ENCODE peak calls at places on chromosome 18, in five cellular contexts. D, L, G, A and C are unnamed samples.

GRCh38 chr18:48898521-48898920 is 52.2 kb downstream of the SMAD7 start:
- DNase-seq in D (no peak), L (no peak), G (no peak), A (no peak), C (no peak)

GRCh38 chr18:79200546-79201268 is 131.5 kb downstream of the ATP9B start:
- DNase-seq in D (no peak), L (no peak), G (peak; percentile 43), A (peak; percentile 34), C (no peak)

GRCh38 chr18:27120246-27120645 is 64.9 kb downstream of the CHST9 start:
- DNase-seq in D (no peak), L (no peak), G (no peak), A (no peak), C (no peak)

GRCh38 chr18:36850527-36851201 is 21.7 kb downstream of the KIAA1328 start:
- DNase-seq in D (no peak), L (no peak), G (no peak), A (no peak), C (peak; percentile 13)

GRCh38 chr18:36281941-36282340 is 15.6 kb upstream of the FHOD3 start:
- DNase-seq in D (no peak), L (no peak), G (no peak), A (no peak), C (no peak)

GRCh38 chr18:44130365-44130942 is 550.2 kb upstream of the SETBP1 start:
- DNase-seq in D (no peak), L (peak; percentile 9), G (no peak), A (no peak), C (peak; percentile 10)

GRCh38 chr18:181711-182110 is 23.4 kb downstream of the USP14 start:
- DNase-seq in D (no peak), L (peak; percentile 73), G (no peak), A (no peak), C (no peak)

GRCh38 chr18:55320399-55321255 is 267.4 kb downstream of the TCF4 start:
- DNase-seq in D (no peak), L (no peak), G (no peak), A (no peak), C (no peak)

GRCh38 chr18:22136395-22136794 is 33.0 kb upstream of the GATA6 start:
- DNase-seq in D (no peak), L (no peak), G (no peak), A (no peak), C (no peak)

GRCh38 chr18:8389391-8390340 is 219.6 kb upstream of the RAB12 start:
- DNase-seq in D (peak; percentile 72), L (peak; percentile 15), G (no peak), A (peak; percentile 61), C (peak; percentile 59)

GRCh38 chr18:79413025-79413424 is 17.3 kb downstream of the NFATC1 start:
- DNase-seq in D (peak; percentile 40), L (no peak), G (no peak), A (no peak), C (no peak)

GRCh38 chr18:78936251-78937005 is 43.2 kb upstream of the SALL3 start:
- DNase-seq in D (no peak), L (no peak), G (no peak), A (no peak), C (no peak)

GRCh38 chr18:13394794-13395193 is 176.2 kb downstream of the LDLRAD4 start:
- DNase-seq in D (no peak), L (no peak), G (no peak), A (no peak), C (no peak)

GRCh38 chr18:13392029-13392750 is 173.6 kb downstream of the LDLRAD4 start:
- DNase-seq in D (no peak), L (no peak), G (no peak), A (no peak), C (no peak)

GRCh38 chr18:13395577-13395976 is 177.0 kb downstream of the LDLRAD4 start:
- DNase-seq in D (no peak), L (no peak), G (no peak), A (no peak), C (no peak)

GRCh38 chr18:13392899-13393298 is 174.3 kb downstream of the LDLRAD4 start:
- DNase-seq in D (no peak), L (no peak), G (no peak), A (no peak), C (no peak)

DNA sequence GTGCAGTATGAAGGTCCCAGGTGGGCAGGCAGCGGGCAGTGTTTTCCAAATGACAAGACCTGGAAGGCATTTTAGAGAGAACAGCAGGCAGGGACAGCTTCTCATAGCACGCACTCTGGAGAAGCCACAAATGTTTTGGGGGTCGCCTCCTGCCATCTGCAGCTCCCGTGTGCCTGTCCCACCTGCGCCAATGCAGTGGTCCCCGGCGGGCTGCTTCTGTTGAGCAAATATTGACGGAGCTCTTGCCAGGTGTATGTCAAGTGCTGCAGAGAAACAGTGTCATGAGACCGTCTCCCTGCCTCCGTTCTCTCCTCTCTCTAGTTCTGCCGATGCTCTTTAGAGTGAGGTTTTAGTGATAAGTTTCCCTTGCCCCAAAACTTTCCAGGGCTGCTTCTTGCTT is 174.8 kb downstream of the LDLRAD4 start:
- DNase-seq in D (no peak), L (no peak), G (no peak), A (no peak), C (no peak)
- H3K36me3 ChIP-seq in D (peaks cover 16% of the 10 kb centered on the region), L (no peaks in the 10 kb centered on the region), G (no peaks in the 10 kb centered on the region), A (no peaks in the 10 kb centered on the region), C (no peaks in the 10 kb centered on the region)

GRCh38 chr18:74505776-74506175 is 9.6 kb downstream of the CNDP2 start:
- DNase-seq in D (no peak), L (no peak), G (no peak), A (no peak), C (no peak)
- H3K36me3 ChIP-seq in D (peaks cover 100% of the 10 kb centered on the region), L (peaks cover 53% of the 10 kb centered on the region), G (peaks cover 17% of the 10 kb centered on the region), A (peaks cover 18% of the 10 kb centered on the region), C (peaks cover 29% of the 10 kb centered on the region)

GRCh38 chr18:12324991-12325725 is 17.1 kb downstream of the TUBB6 start:
- DNase-seq in D (no peak), L (no peak), G (no peak), A (no peak), C (no peak)

GRCh38 chr18:12325726-12326245 is 17.7 kb downstream of the TUBB6 start:
- DNase-seq in D (no peak), L (no peak), G (no peak), A (no peak), C (no peak)

GRCh38 chr18:12327510-12328178 is 19.6 kb downstream of the TUBB6 start:
- DNase-seq in D (peak; percentile 83), L (peak; percentile 59), G (peak; percentile 76), A (peak; percentile 79), C (peak; percentile 69)

GRCh38 chr18:12328179-12328823 is 20.3 kb downstream of the TUBB6 start:
- DNase-seq in D (no peak), L (no peak), G (no peak), A (no peak), C (no peak)

DNA sequence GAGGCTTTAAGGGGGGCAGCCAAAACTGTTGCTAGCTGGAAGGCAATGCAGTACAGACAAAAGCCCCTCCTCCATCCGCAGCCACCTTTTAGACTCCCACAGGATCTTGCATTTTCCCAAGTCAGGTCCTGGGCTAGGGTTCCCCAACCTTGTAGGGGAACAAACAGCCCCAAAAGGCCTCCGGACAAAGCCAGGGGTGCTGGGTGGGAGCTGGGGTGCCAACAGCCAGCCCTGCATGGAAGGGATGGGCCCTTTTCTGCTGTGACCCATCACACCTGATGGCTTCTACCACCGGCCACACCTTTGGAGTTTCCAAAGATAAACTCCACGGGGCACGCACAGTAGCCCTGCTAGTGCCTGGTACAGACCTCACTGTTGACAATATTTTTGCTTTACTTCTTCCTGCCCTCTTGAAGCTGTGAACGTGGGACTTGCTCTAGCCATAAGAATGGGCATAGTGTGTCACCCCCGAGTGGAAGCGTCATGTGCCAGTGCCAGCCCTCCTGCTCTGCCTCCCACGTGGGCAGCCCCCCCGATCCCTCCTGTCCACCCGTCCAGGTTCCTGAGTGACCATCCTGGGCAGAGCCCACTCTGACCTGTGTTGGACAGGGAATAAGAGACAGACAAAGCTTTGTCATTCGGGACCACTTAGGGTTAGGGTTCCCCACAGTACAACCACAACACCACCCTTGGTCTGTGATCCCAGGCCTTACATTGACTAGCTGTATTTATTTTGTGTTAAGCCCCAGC is 18.8 kb downstream of the TUBB6 start:
- DNase-seq in D (no peak), L (no peak), G (no peak), A (no peak), C (no peak)
- H3K36me3 ChIP-seq in D (peaks cover 83% of the 10 kb centered on the region), L (peaks cover 68% of the 10 kb centered on the region), G (peaks cover 3% of the 10 kb centered on the region), A (no peaks in the 10 kb centered on the region), C (peaks cover 47% of the 10 kb centered on the region)

DNA sequence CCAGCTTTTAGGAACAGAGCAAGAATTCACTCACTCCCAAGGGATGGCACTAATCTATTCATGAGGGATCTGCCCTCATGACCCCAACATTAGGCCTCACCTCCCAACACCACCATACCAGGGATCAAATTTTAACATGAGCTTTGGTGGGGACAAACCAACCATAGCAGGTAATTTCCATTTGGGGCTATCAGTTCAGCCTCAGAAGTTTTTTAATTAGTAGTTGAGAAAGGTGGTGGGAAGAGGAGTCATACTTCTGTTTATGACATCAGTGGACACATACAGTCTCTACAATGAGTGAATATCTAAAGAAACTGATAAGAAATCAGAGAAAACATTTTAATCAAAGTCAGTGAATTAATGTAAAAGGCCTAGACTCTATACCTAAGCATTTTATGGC is 59.6 kb upstream of the EMILIN2 start:
- DNase-seq in D (no peak), L (no peak), G (no peak), A (no peak), C (no peak)
- H3K36me3 ChIP-seq in D (peaks cover 72% of the 10 kb centered on the region), L (peaks cover 53% of the 10 kb centered on the region), G (peaks cover 19% of the 10 kb centered on the region), A (no peaks in the 10 kb centered on the region), C (peaks cover 42% of the 10 kb centered on the region)

GRCh38 chr18:77078671-77079070 is 53.9 kb downstream of the MBP start:
- DNase-seq in D (no peak), L (no peak), G (no peak), A (no peak), C (no peak)
- H3K36me3 ChIP-seq in D (no peaks in the 10 kb centered on the region), L (no peaks in the 10 kb centered on the region), G (no peaks in the 10 kb centered on the region), A (no peaks in the 10 kb centered on the region), C (no peaks in the 10 kb centered on the region)

GRCh38 chr18:45896452-45896851 is 70.7 kb downstream of the EPG5 start:
- DNase-seq in D (no peak), L (no peak), G (no peak), A (no peak), C (no peak)

GRCh38 chr18:45895339-45895738 is 69.9 kb downstream of the SIGLEC15 start:
- DNase-seq in D (no peak), L (no peak), G (no peak), A (no peak), C (no peak)

GRCh38 chr18:45896991-45897390 is 70.1 kb downstream of the EPG5 start:
- DNase-seq in D (no peak), L (no peak), G (no peak), A (no peak), C (peak; percentile 13)

GRCh38 chr18:45901654-45902210 is 65.4 kb downstream of the EPG5 start:
- DNase-seq in D (no peak), L (no peak), G (no peak), A (no peak), C (no peak)

GRCh38 chr18:45900623-45901022 is 66.5 kb downstream of the EPG5 start:
- DNase-seq in D (no peak), L (no peak), G (no peak), A (no peak), C (no peak)
- H3K36me3 ChIP-seq in D (peaks cover 90% of the 10 kb centered on the region), L (peaks cover 35% of the 10 kb centered on the region), G (peaks cover 20% of the 10 kb centered on the region), A (peaks cover 8% of the 10 kb centered on the region), C (peaks cover 12% of the 10 kb centered on the region)

GRCh38 chr18:63492851-63493250 is 16.1 kb downstream of the SERPINB5 start:
- DNase-seq in D (no peak), L (no peak), G (no peak), A (no peak), C (no peak)
- H3K36me3 ChIP-seq in D (no peaks in the 10 kb centered on the region), L (no peaks in the 10 kb centered on the region), G (no peaks in the 10 kb centered on the region), A (no peaks in the 10 kb centered on the region), C (no peaks in the 10 kb centered on the region)

GRCh38 chr18:58975296-58975695 is 110.6 kb downstream of the ZNF532 start:
- DNase-seq in D (no peak), L (no peak), G (no peak), A (no peak), C (no peak)
- H3K36me3 ChIP-seq in D (peaks cover 39% of the 10 kb centered on the region), L (no peaks in the 10 kb centered on the region), G (no peaks in the 10 kb centered on the region), A (no peaks in the 10 kb centered on the region), C (no peaks in the 10 kb centered on the region)